ENCODE peak calls at places on chromosomes 6 and 20, in seven cellular contexts. One of them, this sample, is unnamed.

GRCh38 chr6:11947569-11947968 is 64.5 kb upstream of the HIVEP1 start:
- DNase-seq in SJSA1: no peak
- DNase-seq in prostate gland: no peak
- DNase-seq in breast epithelium: no peak
- DNase-seq in lower lobe of right lung: no peak
- DNase-seq in effector memory CD4-positive, alpha-beta T cell: no peak
- DNase-seq in lung: no peak
- DNase-seq in this sample: no peak

GRCh38 chr6:154382707-154383106 is 26.1 kb upstream of the IPCEF1 start:
- DNase-seq in SJSA1: no peak
- DNase-seq in prostate gland: no peak
- DNase-seq in breast epithelium: no peak
- DNase-seq in lower lobe of right lung: no peak
- DNase-seq in effector memory CD4-positive, alpha-beta T cell: no peak
- DNase-seq in lung: no peak
- DNase-seq in this sample: no peak

GRCh38 chr6:157685596-157686280 is 137.3 kb upstream of the SNX9 start:
- DNase-seq in SJSA1: no peak
- DNase-seq in prostate gland: no peak
- DNase-seq in breast epithelium: no peak
- DNase-seq in lower lobe of right lung: no peak
- DNase-seq in effector memory CD4-positive, alpha-beta T cell: no peak
- DNase-seq in lung: no peak
- DNase-seq in this sample: no peak

GRCh38 chr6:54058236-54058635 is 53.0 kb upstream of the MLIP start:
- DNase-seq in SJSA1: no peak
- DNase-seq in prostate gland: no peak
- DNase-seq in breast epithelium: no peak
- DNase-seq in lower lobe of right lung: no peak
- DNase-seq in effector memory CD4-positive, alpha-beta T cell: no peak
- DNase-seq in lung: no peak
- DNase-seq in this sample: no peak

GRCh38 chr6:166330612-166331011 is 11.7 kb downstream of the SFT2D1 start:
- DNase-seq in SJSA1: no peak
- DNase-seq in prostate gland: no peak
- DNase-seq in breast epithelium: no peak
- DNase-seq in lower lobe of right lung: no peak
- DNase-seq in effector memory CD4-positive, alpha-beta T cell: no peak
- DNase-seq in lung: no peak
- DNase-seq in this sample: no peak

GRCh38 chr6:92810913-92811312 is 608.4 kb downstream of the EPHA7 start:
- DNase-seq in SJSA1: no peak
- DNase-seq in prostate gland: peak; percentile 16
- DNase-seq in breast epithelium: no peak
- DNase-seq in lower lobe of right lung: no peak
- DNase-seq in effector memory CD4-positive, alpha-beta T cell: no peak
- DNase-seq in lung: no peak
- DNase-seq in this sample: peak; percentile 8

GRCh38 chr6:90072961-90073464 is 178.7 kb downstream of the GJA10 start:
- DNase-seq in SJSA1: no peak
- DNase-seq in prostate gland: no peak
- DNase-seq in breast epithelium: no peak
- DNase-seq in lower lobe of right lung: no peak
- DNase-seq in effector memory CD4-positive, alpha-beta T cell: no peak
- DNase-seq in lung: no peak
- DNase-seq in this sample: no peak

GRCh38 chr6:118999494-118999893 is 64.5 kb upstream of the MCM9 start:
- DNase-seq in SJSA1: no peak
- DNase-seq in prostate gland: no peak
- DNase-seq in breast epithelium: no peak
- DNase-seq in lower lobe of right lung: no peak
- DNase-seq in effector memory CD4-positive, alpha-beta T cell: no peak
- DNase-seq in lung: no peak
- DNase-seq in this sample: no peak

GRCh38 chr20:5996765-5997164 is 46.3 kb downstream of the MCM8 start:
- DNase-seq in SJSA1: no peak
- DNase-seq in prostate gland: peak; percentile 22
- DNase-seq in breast epithelium: no peak
- DNase-seq in lower lobe of right lung: no peak
- DNase-seq in effector memory CD4-positive, alpha-beta T cell: peak; percentile 23
- DNase-seq in lung: no peak
- DNase-seq in this sample: no peak

DNA sequence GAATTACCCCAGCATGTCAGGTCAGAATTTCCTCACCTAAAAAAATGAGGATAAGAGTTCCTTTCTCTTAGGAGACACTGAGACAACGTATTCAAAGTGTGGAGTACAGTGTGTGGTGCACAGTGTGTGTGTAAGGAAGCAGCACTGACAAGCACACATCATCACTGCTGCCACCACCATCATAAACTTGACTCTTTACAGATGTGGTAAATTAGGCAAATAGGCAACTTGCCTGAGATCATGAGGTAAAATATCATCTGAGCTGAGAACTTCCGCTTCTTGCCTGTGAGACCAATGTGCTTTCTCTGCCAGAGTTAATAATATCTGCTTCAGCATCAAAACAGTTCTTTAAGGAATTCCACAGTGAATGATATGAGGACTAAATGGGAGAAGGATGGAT is 52.7 kb downstream of the LYRM4 start:
- DNase-seq in SJSA1: no peak
- DNase-seq in prostate gland: no peak
- DNase-seq in breast epithelium: no peak
- DNase-seq in lower lobe of right lung: no peak
- DNase-seq in effector memory CD4-positive, alpha-beta T cell: no peak
- DNase-seq in lung: no peak
- DNase-seq in this sample: no peak
- H3K4me1 ChIP-seq in SJSA1: peaks cover 34% of the 10 kb centered on the region
- H3K4me1 ChIP-seq in prostate gland: no peaks in the 10 kb centered on the region
- H3K4me1 ChIP-seq in breast epithelium: peaks cover 17% of the 10 kb centered on the region
- H3K4me1 ChIP-seq in lower lobe of right lung: peaks cover 26% of the 10 kb centered on the region
- H3K4me1 ChIP-seq in effector memory CD4-positive, alpha-beta T cell: no peaks in the 10 kb centered on the region
- H3K4me1 ChIP-seq in lung: peaks cover 23% of the 10 kb centered on the region
- H3K4me1 ChIP-seq in this sample: peaks cover 14% of the 10 kb centered on the region

GRCh38 chr6:125099211-125100017 is 54.2 kb upstream of the TPD52L1 start:
- DNase-seq in SJSA1: peak; percentile 86
- DNase-seq in prostate gland: peak; percentile 24
- DNase-seq in breast epithelium: peak; percentile 53
- DNase-seq in lower lobe of right lung: peak; percentile 73
- DNase-seq in effector memory CD4-positive, alpha-beta T cell: no peak
- DNase-seq in lung: peak; percentile 41
- DNase-seq in this sample: no peak

GRCh38 chr6:125094563-125094962 is 59.0 kb upstream of the TPD52L1 start:
- DNase-seq in SJSA1: no peak
- DNase-seq in prostate gland: no peak
- DNase-seq in breast epithelium: no peak
- DNase-seq in lower lobe of right lung: no peak
- DNase-seq in effector memory CD4-positive, alpha-beta T cell: no peak
- DNase-seq in lung: no peak
- DNase-seq in this sample: peak; percentile 54

GRCh38 chr6:125098253-125098652 is 55.3 kb upstream of the TPD52L1 start:
- DNase-seq in SJSA1: no peak
- DNase-seq in prostate gland: no peak
- DNase-seq in breast epithelium: no peak
- DNase-seq in lower lobe of right lung: no peak
- DNase-seq in effector memory CD4-positive, alpha-beta T cell: no peak
- DNase-seq in lung: no peak
- DNase-seq in this sample: no peak

GRCh38 chr6:125095501-125096301 is 57.9 kb upstream of the TPD52L1 start:
- DNase-seq in SJSA1: peak; percentile 52
- DNase-seq in prostate gland: no peak
- DNase-seq in breast epithelium: no peak
- DNase-seq in lower lobe of right lung: no peak
- DNase-seq in effector memory CD4-positive, alpha-beta T cell: no peak
- DNase-seq in lung: no peak
- DNase-seq in this sample: peak; percentile 54

GRCh38 chr6:125097186-125097585 is 56.4 kb upstream of the TPD52L1 start:
- DNase-seq in SJSA1: no peak
- DNase-seq in prostate gland: no peak
- DNase-seq in breast epithelium: no peak
- DNase-seq in lower lobe of right lung: no peak
- DNase-seq in effector memory CD4-positive, alpha-beta T cell: no peak
- DNase-seq in lung: no peak
- DNase-seq in this sample: no peak
- H3K27me3 ChIP-seq in SJSA1: no peaks in the 10 kb centered on the region
- H3K27me3 ChIP-seq in prostate gland: no peaks in the 10 kb centered on the region
- H3K27me3 ChIP-seq in breast epithelium: no peaks in the 10 kb centered on the region
- H3K27me3 ChIP-seq in lower lobe of right lung: no peaks in the 10 kb centered on the region
- H3K27me3 ChIP-seq in effector memory CD4-positive, alpha-beta T cell: peaks cover 5% of the 10 kb centered on the region
- H3K27me3 ChIP-seq in lung: no peaks in the 10 kb centered on the region
- H3K27me3 ChIP-seq in this sample: no peaks in the 10 kb centered on the region

DNA sequence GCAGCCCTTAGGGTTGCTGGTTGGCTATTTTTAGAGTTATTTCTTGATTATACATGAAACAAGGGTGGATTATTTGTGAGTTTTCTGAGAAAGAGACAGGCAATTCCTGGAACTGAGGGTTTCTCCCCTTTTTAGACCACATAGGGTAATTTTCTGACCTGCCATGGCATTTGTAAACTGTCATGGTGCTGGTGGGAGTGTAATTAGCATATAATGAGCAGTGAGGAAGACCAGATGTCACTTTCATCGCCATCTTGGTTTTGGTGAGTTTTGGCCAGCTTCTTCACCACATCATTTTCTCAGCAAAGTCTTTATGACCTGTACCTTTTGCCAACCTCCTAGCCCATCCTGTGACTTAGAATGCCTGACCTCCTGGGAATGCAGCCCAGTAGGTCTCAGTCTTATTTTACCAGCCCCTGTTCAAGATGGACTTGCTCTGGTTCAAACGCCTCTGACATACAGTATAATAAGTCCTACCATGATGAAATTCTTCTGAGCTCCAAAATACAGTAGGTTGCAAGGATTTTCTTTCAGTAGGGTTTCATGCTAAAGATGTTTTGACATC is 117.1 kb downstream of the ISM1 start:
- DNase-seq in SJSA1: no peak
- DNase-seq in prostate gland: no peak
- DNase-seq in breast epithelium: no peak
- DNase-seq in lower lobe of right lung: no peak
- DNase-seq in effector memory CD4-positive, alpha-beta T cell: no peak
- DNase-seq in lung: no peak
- DNase-seq in this sample: no peak
- H3K4me1 ChIP-seq in SJSA1: peaks cover 24% of the 10 kb centered on the region
- H3K4me1 ChIP-seq in prostate gland: no peaks in the 10 kb centered on the region
- H3K4me1 ChIP-seq in breast epithelium: no peaks in the 10 kb centered on the region
- H3K4me1 ChIP-seq in lower lobe of right lung: peaks cover 11% of the 10 kb centered on the region
- H3K4me1 ChIP-seq in effector memory CD4-positive, alpha-beta T cell: no peaks in the 10 kb centered on the region
- H3K4me1 ChIP-seq in lung: no peaks in the 10 kb centered on the region
- H3K4me1 ChIP-seq in this sample: peaks cover 22% of the 10 kb centered on the region

GRCh38 chr6:125759959-125760457 is 10.6 kb downstream of the HEY2 start:
- DNase-seq in SJSA1: no peak
- DNase-seq in prostate gland: no peak
- DNase-seq in breast epithelium: no peak
- DNase-seq in lower lobe of right lung: no peak
- DNase-seq in effector memory CD4-positive, alpha-beta T cell: no peak
- DNase-seq in lung: no peak
- DNase-seq in this sample: no peak
- H3K27me3 ChIP-seq in SJSA1: peaks cover 11% of the 10 kb centered on the region
- H3K27me3 ChIP-seq in prostate gland: no peaks in the 10 kb centered on the region
- H3K27me3 ChIP-seq in breast epithelium: no peaks in the 10 kb centered on the region
- H3K27me3 ChIP-seq in lower lobe of right lung: peaks cover 17% of the 10 kb centered on the region
- H3K27me3 ChIP-seq in effector memory CD4-positive, alpha-beta T cell: peaks cover 5% of the 10 kb centered on the region
- H3K27me3 ChIP-seq in lung: no peaks in the 10 kb centered on the region
- H3K27me3 ChIP-seq in this sample: peaks cover 92% of the 10 kb centered on the region

GRCh38 chr20:25037288-25038102 is 20.4 kb downstream of the ACSS1 start:
- DNase-seq in SJSA1: no peak
- DNase-seq in prostate gland: no peak
- DNase-seq in breast epithelium: no peak
- DNase-seq in lower lobe of right lung: no peak
- DNase-seq in effector memory CD4-positive, alpha-beta T cell: no peak
- DNase-seq in lung: no peak
- DNase-seq in this sample: no peak
- H3K4me1 ChIP-seq in SJSA1: peaks cover 18% of the 10 kb centered on the region
- H3K4me1 ChIP-seq in prostate gland: peaks cover 47% of the 10 kb centered on the region
- H3K4me1 ChIP-seq in breast epithelium: peaks cover 31% of the 10 kb centered on the region
- H3K4me1 ChIP-seq in lower lobe of right lung: peaks cover 93% of the 10 kb centered on the region
- H3K4me1 ChIP-seq in effector memory CD4-positive, alpha-beta T cell: peaks cover 28% of the 10 kb centered on the region
- H3K4me1 ChIP-seq in lung: peaks cover 44% of the 10 kb centered on the region
- H3K4me1 ChIP-seq in this sample: peaks cover 4% of the 10 kb centered on the region

GRCh38 chr6:45653117-45653883 is 275.6 kb upstream of the SUPT3H start:
- DNase-seq in SJSA1: no peak
- DNase-seq in prostate gland: no peak
- DNase-seq in breast epithelium: no peak
- DNase-seq in lower lobe of right lung: no peak
- DNase-seq in effector memory CD4-positive, alpha-beta T cell: no peak
- DNase-seq in lung: no peak
- DNase-seq in this sample: no peak
- H3K27me3 ChIP-seq in SJSA1: no peaks in the 10 kb centered on the region
- H3K27me3 ChIP-seq in prostate gland: no peaks in the 10 kb centered on the region
- H3K27me3 ChIP-seq in breast epithelium: no peaks in the 10 kb centered on the region
- H3K27me3 ChIP-seq in lower lobe of right lung: no peaks in the 10 kb centered on the region
- H3K27me3 ChIP-seq in effector memory CD4-positive, alpha-beta T cell: no peaks in the 10 kb centered on the region
- H3K27me3 ChIP-seq in lung: no peaks in the 10 kb centered on the region
- H3K27me3 ChIP-seq in this sample: no peaks in the 10 kb centered on the region

DNA sequence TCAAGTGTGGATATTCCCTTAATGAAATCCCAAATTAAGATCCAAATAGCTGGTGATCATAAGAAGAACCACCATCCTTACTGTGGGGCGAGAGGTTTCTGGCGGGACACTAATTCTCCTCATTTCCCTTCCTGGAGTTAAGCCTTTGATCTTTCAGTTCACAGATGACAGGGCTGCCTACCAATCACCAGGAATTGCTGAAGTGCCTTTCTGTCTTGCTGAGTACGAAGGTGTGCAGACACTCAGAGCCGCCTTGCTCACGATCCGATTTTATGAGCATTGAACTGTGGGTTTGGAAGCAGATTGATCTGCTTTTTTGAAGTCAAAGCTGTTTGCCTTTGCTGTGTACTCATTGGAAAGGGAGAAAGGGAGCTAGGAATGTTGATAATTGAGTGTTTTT is 129.0 kb upstream of the SALL4 start:
- DNase-seq in SJSA1: no peak
- DNase-seq in prostate gland: no peak
- DNase-seq in breast epithelium: no peak
- DNase-seq in lower lobe of right lung: no peak
- DNase-seq in effector memory CD4-positive, alpha-beta T cell: no peak
- DNase-seq in lung: no peak
- DNase-seq in this sample: no peak
- H3K4me1 ChIP-seq in SJSA1: peaks cover 6% of the 10 kb centered on the region
- H3K4me1 ChIP-seq in prostate gland: peaks cover 5% of the 10 kb centered on the region
- H3K4me1 ChIP-seq in breast epithelium: no peaks in the 10 kb centered on the region
- H3K4me1 ChIP-seq in lower lobe of right lung: no peaks in the 10 kb centered on the region
- H3K4me1 ChIP-seq in effector memory CD4-positive, alpha-beta T cell: no peaks in the 10 kb centered on the region
- H3K4me1 ChIP-seq in lung: peaks cover 3% of the 10 kb centered on the region
- H3K4me1 ChIP-seq in this sample: no peaks in the 10 kb centered on the region